ENCODE peak calls at places on chromosomes 1 and 21, in four cellular contexts. M, P, E and C are unnamed samples.
A peak's percentile ranks its signal among the peaks of the same experiment; 100 is the strongest.

GRCh38 chr1:163173121-163173520 is 29.6 kb downstream of the RGS5 start:
- DNase-seq in P (no peak), E (no peak), M (no peak), C (no peak)

GRCh38 chr1:10402729-10403274 is 3.9 kb downstream of the PGD start:
- DNase-seq in M (no peak), E (peak; percentile 42), P (no peak), C (no peak)

GRCh38 chr1:247924868-247925267 is at the start of gene OR2AJ1:
- DNase-seq in M (no peak), P (no peak), E (no peak), C (no peak)

GRCh38 chr1:84363019-84363418 is 35.3 kb upstream of the DNASE2B start:
- DNase-seq in E (no peak), M (no peak), P (no peak), C (no peak)

GRCh38 chr1:10415211-10415930 is 14.9 kb upstream of the CENPS start:
- DNase-seq in E (peak; percentile 76), P (no peak), M (no peak), C (no peak)

GRCh38 chr1:68093737-68094136 is 43.3 kb upstream of the DIRAS3 start:
- DNase-seq in E (no peak), M (no peak), P (no peak), C (no peak)

GRCh38 chr1:147292635-147293251 is 50.3 kb downstream of the CHD1L start:
- DNase-seq in P (no peak), E (peak; percentile 86), M (no peak), C (peak; percentile 69)

GRCh38 chr1:184610872-184611614 is 143.6 kb downstream of the EDEM3 start:
- DNase-seq in P (peak; percentile 70), M (no peak), E (no peak), C (no peak)

GRCh38 chr1:16181887-16182719 is 26.2 kb upstream of the EPHA2 start:
- DNase-seq in E (peak; percentile 73), P (peak; percentile 75), M (peak; percentile 85), C (peak; percentile 78)

GRCh38 chr1:43319766-43320165 is 17.9 kb upstream of the MPL start:
- DNase-seq in E (no peak), M (no peak), P (no peak), C (no peak)

GRCh38 chr1:85048296-85049064 is at the start of gene MCOLN3:
- DNase-seq in E (no peak), M (peak; percentile 28), P (peak; percentile 77), C (no peak)

GRCh38 chr1:3697810-3698209 is 45.5 kb downstream of the TP73 start:
- DNase-seq in P (no peak), M (no peak), E (no peak), C (no peak)

GRCh38 chr1:47951026-47951425 is 46.2 kb downstream of the TRABD2B start:
- DNase-seq in M (no peak), E (no peak), P (no peak), C (no peak)

GRCh38 chr1:243501002-243501401 is 245.2 kb downstream of the SDCCAG8 start:
- DNase-seq in M (no peak), E (peak; percentile 41), P (no peak), C (no peak)

GRCh38 chr1:51998007-51998406 is 7.5 kb upstream of the RAB3B start:
- DNase-seq in M (no peak), E (no peak), P (no peak), C (no peak)

GRCh38 chr1:212431656-212432055 is 1.1 kb upstream of the NENF start:
- DNase-seq in E (no peak), P (no peak), M (no peak), C (no peak)

GRCh38 chr21:42164064-42164789 is 54.7 kb upstream of the ABCG1 start:
- DNase-seq in M (peak; percentile 65), P (peak; percentile 44), E (no peak), C (no peak)

GRCh38 chr1:8540266-8540926 is 222.5 kb downstream of the SLC45A1 start:
- DNase-seq in P (no peak), M (no peak), E (peak; percentile 21), C (peak; percentile 42)

GRCh38 chr1:203349757-203350522 is 982 bp downstream of the FMOD start:
- DNase-seq in M (no peak), P (no peak), E (no peak), C (no peak)

GRCh38 chr1:43582162-43582566 is 51.5 kb downstream of the PTPRF start:
- DNase-seq in P (peak; percentile 31), M (no peak), E (peak; percentile 81), C (peak; percentile 94)

GRCh38 chr1:31752952-31753351 is 11.2 kb downstream of the ADGRB2 start:
- DNase-seq in E (no peak), P (no peak), M (no peak), C (no peak)

GRCh38 chr21:17693801-17694200 is 81.1 kb upstream of the BTG3 start:
- DNase-seq in E (no peak), M (no peak), P (no peak), C (no peak)

GRCh38 chr1:192439373-192440025 is 122.7 kb downstream of the RGS21 start:
- DNase-seq in M (no peak), P (no peak), E (peak; percentile 63), C (peak; percentile 62)